ENCODE peak calls at places on chromosome 13, in four cellular contexts. S is AG04450, C is neural progenitor cell, Q is AG10803. B is an unnamed sample.

GRCh38 chr13:22040810-22041364 is 370.0 kb downstream of the FGF9 start:
- DNase-seq in S (no peak), Q (no peak), C (peak), B (no peak)

GRCh38 chr13:28355822-28356371 is 139.0 kb downstream of the FLT1 start:
- DNase-seq in Q (peak), S (no peak), C (no peak), B (no peak)

GRCh38 chr13:66506979-66507378 is 723.2 kb downstream of the PCDH9 start:
- DNase-seq in S (no peak), C (no peak), Q (no peak), B (no peak)

GRCh38 chr13:62524061-62524460 is 1108.4 kb upstream of the PCDH20 start:
- DNase-seq in S (no peak), C (no peak), Q (no peak), B (no peak)

GRCh38 chr13:34776984-34777913 is 164.8 kb upstream of the NBEA start:
- DNase-seq in S (no peak), Q (no peak), C (no peak), B (no peak)

GRCh38 chr13:27038323-27038722 is 133.3 kb downstream of the USP12 start:
- DNase-seq in S (no peak), Q (peak), C (no peak), B (no peak)

GRCh38 chr13:74132152-74132767 is 1.9 kb downstream of the KLF12 start:
- DNase-seq in S (no peak), Q (no peak), C (peak), B (no peak)

GRCh38 chr13:48582086-48582485 is 49.2 kb upstream of the RCBTB2 start:
- DNase-seq in C (no peak), Q (no peak), S (no peak), B (no peak)

GRCh38 chr13:48962281-48962680 is 13.4 kb upstream of the FNDC3A start:
- DNase-seq in C (no peak), Q (no peak), S (no peak), B (no peak)

GRCh38 chr13:89199138-89199537 is 1528.0 kb downstream of the SLITRK5 start:
- DNase-seq in Q (no peak), S (no peak), C (no peak), B (no peak)

GRCh38 chr13:31234729-31235128 is 35.0 kb downstream of the B3GLCT start:
- DNase-seq in Q (no peak), C (no peak), S (no peak), B (no peak)

GRCh38 chr13:85230754-85231153 is 568.5 kb downstream of the SLITRK6 start:
- DNase-seq in C (no peak), S (peak), Q (no peak), B (no peak)

GRCh38 chr13:23678768-23679167 is 108.6 kb downstream of the TNFRSF19 start:
- DNase-seq in Q (peak), S (no peak), C (no peak), B (no peak)

GRCh38 chr13:104796581-104796980 is 1730.4 kb upstream of the SLC10A2 start:
- DNase-seq in S (no peak), Q (no peak), C (no peak), B (no peak)

GRCh38 chr13:113901231-113901630 is 37.4 kb upstream of the GAS6 start:
- DNase-seq in Q (peak), S (no peak), C (no peak), B (peak)

GRCh38 chr13:34352958-34353357 is 535.0 kb downstream of the RFC3 start:
- DNase-seq in C (no peak), Q (no peak), S (no peak), B (no peak)

GRCh38 chr13:19680751-19681150 is 47.3 kb downstream of the MPHOSPH8 start:
- DNase-seq in Q (no peak), C (no peak), S (no peak), B (no peak)

GRCh38 chr13:46578590-46578975 is 25.6 kb downstream of the LRCH1 start:
- DNase-seq in Q (no peak), C (no peak), S (no peak), B (no peak)

GRCh38 chr13:46575843-46576242 is 22.9 kb downstream of the LRCH1 start:
- DNase-seq in Q (peak), S (no peak), C (peak), B (no peak)

GRCh38 chr13:46575321-46575721 is 22.4 kb downstream of the LRCH1 start:
- DNase-seq in S (peak), C (no peak), Q (peak), B (no peak)

GRCh38 chr13:46580362-46580839 is 27.4 kb downstream of the LRCH1 start:
- DNase-seq in C (peak), S (no peak), Q (no peak), B (no peak)

DNA sequence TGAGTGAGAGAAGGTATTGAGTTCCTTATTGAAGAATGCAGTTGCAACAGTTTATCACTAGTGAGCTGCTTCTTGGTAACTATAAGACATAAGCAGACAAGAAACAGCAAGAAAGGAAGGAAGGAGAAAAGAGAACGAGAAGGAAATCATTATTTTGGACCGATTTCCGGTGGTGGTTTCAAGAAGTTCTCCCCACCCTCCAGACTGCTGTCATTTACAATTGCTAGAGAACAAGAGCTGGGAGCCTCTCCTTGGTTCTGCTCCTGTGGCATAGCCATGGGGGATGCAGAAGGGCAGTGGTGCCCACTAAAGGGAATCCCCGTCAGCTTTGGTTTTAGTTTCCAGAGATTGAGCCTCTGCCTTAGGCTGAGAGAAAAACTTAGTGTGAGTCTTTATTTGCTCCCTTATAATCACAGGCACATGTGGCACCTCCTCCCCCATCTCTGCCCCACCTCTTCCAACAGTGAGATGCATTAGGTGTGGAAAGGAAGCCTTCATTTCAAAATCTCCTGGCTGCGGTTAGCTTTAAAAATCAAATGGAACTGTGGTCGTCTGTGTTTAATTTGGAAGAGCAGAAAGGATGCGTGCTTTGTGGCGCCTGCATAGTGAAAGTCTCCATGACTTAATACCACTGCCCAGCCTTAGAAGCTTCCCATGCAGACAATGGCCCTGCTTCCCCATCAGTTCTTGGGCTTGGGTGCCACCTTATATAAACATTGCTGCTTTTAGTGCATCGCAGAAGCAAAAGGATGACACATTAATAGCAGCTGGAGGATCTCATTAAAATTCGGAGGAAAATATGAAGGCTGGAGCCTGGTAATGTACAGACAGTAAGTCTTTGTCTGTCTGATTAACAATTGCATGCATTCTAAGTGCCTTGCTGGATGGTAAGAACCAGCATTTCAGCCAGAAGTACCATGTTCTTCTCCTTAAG is 25.0 kb downstream of the LRCH1 start:
- DNase-seq in S (no peak), C (no peak), Q (peak), B (no peak)
- H3K4me3 ChIP-seq in S (no peak), C (no peak), Q (peak), B (no peak)

DNA sequence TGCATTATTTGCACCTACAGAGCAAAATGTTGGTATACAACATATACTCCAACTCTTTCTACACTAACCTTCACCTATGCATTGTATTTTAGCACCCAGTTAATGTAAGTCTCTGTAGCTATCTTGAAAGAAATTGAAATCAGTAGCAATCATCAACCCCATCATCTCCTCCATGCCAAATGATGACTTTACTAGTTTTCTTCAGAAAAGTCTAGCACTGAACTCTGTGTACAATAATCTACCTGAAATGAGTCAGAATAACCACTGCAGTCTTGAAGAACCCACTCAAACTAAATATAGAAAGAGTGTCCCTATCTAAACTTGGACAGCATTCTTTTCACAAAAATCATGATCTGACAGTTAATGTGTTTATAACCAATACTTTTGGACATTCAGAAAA is 9.8 kb downstream of the IRS2 start:
- DNase-seq in S (no peak), Q (no peak), C (no peak), B (no peak)
- H3K4me3 ChIP-seq in S (no peak), Q (no peak), C (no peak), B (no peak)

DNA sequence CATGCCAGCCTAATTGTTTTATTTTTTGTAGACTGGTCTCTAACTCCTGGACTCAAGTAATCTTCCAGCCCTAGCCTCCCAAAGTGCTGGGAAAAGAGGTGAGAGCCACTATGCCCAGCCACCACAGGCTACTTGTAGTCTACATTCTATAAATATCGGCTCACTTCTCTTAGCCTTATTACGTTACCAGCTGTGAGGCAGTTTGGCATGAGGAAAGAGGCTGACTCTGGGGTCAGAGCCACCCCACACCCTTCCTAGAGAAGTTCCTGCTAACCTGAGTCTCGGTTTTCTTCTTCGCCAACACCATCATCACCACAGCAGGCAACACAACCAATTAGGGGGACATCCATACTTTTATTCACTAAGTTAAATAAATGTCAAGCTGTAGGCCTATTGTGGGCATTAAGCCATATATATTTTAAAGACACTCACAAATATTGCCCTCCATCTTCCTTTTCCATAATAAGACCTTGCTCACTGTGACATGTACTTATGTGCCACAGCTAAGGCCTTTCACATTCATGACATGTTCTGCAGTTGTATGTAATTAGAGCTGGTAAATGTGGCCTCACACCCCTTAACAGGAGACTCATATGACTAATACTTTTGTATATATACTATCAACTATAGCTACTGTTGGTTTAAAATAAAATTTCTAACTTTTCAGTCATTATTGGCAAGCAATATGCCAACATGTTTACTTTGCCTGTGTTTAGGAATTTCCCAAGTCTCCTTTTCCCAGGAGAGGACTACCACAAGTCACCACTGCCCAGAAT is 5.7 kb downstream of the SLC25A30 start:
- DNase-seq in Q (no peak), C (no peak), S (no peak), B (no peak)
- H3K4me3 ChIP-seq in Q (no peak), C (no peak), S (no peak), B (no peak)

GRCh38 chr13:20939662-20940061 is 37.1 kb upstream of the XPO4 start:
- DNase-seq in S (no peak), Q (no peak), C (no peak), B (no peak)

GRCh38 chr13:20940083-20940482 is 37.5 kb upstream of the XPO4 start:
- DNase-seq in Q (peak), C (no peak), S (peak), B (no peak)

GRCh38 chr13:20945952-20946383 is 43.4 kb upstream of the XPO4 start:
- DNase-seq in S (no peak), Q (no peak), C (peak), B (peak)

GRCh38 chr13:20942938-20943518 is 40.5 kb upstream of the XPO4 start:
- DNase-seq in S (no peak), Q (no peak), C (no peak), B (no peak)

DNA sequence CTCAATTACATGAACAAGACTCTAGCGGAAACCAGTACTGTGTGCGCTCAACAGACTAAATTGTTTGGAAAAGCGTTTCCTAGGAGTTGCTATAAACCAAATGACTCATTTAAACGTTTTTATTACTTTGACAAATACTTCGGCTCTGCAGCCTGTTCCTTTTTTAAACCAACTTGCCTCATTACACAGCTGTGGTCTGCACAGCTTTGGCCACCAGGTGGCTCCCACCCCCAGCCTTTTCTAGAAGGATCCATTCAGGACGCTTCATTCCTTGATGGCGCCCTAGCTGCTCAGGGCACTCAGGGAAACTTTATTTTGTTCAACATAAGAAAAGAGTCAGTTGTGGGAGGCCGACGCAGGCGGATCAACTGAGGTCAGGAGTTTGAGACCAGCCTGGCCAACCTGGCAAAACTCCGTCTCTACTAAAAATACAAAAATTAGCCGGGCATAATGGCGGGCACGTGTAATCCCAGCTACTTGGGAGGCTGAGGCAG is 41.0 kb upstream of the XPO4 start:
- DNase-seq in S (peak), Q (peak), C (peak), B (peak)
- H3K4me3 ChIP-seq in S (no peak), Q (no peak), C (no peak), B (no peak)

GRCh38 chr13:68234278-68234677 is 1004.1 kb upstream of the PCDH9 start:
- DNase-seq in Q (no peak), C (peak), S (no peak), B (no peak)

GRCh38 chr13:68232351-68233130 is 1002.4 kb upstream of the PCDH9 start:
- DNase-seq in Q (no peak), C (peak), S (no peak), B (no peak)
- H3K4me3 ChIP-seq in Q (no peak), C (no peak), S (no peak), B (no peak)

GRCh38 chr13:33014291-33014690 is 1.9 kb upstream of the KL start:
- DNase-seq in Q (no peak), S (no peak), C (no peak), B (no peak)

GRCh38 chr13:33017410-33017929 is 1.2 kb downstream of the KL start:
- DNase-seq in S (no peak), Q (peak), C (peak), B (no peak)

GRCh38 chr13:33015275-33015674 is 948 bp upstream of the KL start:
- DNase-seq in S (no peak), C (no peak), Q (no peak), B (no peak)

GRCh38 chr13:33016414-33017409 is at the start of gene KL:
- DNase-seq in S (no peak), Q (no peak), C (peak), B (peak)

DNA sequence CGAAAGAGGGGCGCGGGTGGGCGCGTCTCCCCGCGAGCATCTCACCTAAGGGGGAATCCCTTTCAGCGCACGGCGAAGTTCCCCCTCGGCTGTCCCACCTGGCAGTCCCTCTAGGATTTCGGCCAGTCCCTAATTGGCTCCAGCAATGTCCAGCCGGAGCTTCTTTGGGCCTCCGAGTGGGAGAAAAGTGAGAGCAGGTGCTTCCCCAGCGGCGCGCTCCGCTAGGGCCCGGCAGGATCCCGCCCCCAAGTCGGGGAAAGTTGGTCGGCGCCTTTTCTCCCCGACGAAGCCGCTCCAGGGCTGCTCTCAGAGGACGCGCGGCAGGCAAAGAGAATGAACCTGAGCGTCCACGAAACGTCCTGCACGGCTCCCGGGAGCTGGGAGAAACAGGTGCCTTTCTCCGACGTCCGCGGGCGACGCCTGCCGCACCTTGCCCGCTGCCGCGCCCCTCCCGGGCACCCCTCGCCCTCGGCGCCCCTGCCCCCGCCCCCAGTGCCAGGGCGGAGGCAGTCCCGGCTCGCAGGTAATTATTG is 366 bp upstream of the KL start:
- DNase-seq in S (no peak), Q (no peak), C (peak), B (peak)
- H3K4me3 ChIP-seq in S (no peak), Q (no peak), C (peak), B (peak)

GRCh38 chr13:82800391-82800790 is 1081.9 kb downstream of the SLITRK1 start:
- DNase-seq in C (no peak), S (no peak), Q (peak), B (no peak)
- H3K4me3 ChIP-seq in C (no peak), S (no peak), Q (no peak), B (no peak)

GRCh38 chr13:60397693-60398437 is 845 bp downstream of the TDRD3 start:
- DNase-seq in S (peak), C (peak), Q (peak), B (peak)

GRCh38 chr13:60398949-60399589 is 2.0 kb downstream of the TDRD3 start:
- DNase-seq in S (no peak), Q (no peak), C (no peak), B (no peak)

GRCh38 chr13:60396783-60397692 is at the start of gene TDRD3:
- DNase-seq in Q (peak), S (peak), C (peak), B (peak)

GRCh38 chr13:60398438-60398891 is 1.4 kb downstream of the TDRD3 start:
- DNase-seq in C (no peak), S (no peak), Q (no peak), B (no peak)

GRCh38 chr13:60396008-60396782 is 825 bp upstream of the TDRD3 start:
- DNase-seq in Q (peak), S (peak), C (peak), B (peak)
- H3K4me3 ChIP-seq in Q (peak), S (peak), C (peak), B (peak)

GRCh38 chr13:111210488-111210887 is 95.4 kb downstream of the ARHGEF7 start:
- DNase-seq in C (peak), Q (peak), S (peak), B (no peak)
- H3K4me3 ChIP-seq in C (no peak), Q (peak), S (peak), B (no peak)

B was measured in pancreas.